ENCODE peak calls at places on chromosome 7, in six cellular contexts. I is LHCN-M2, K is aorta, W is AG08395, L is immature natural killer cell, S is endothelial cell of umbilical vein. D is an unnamed sample.

GRCh38 chr7:30912986-30913671 is 1.5 kb downstream of the AQP1 start:
- DNase-seq in K (peak), W (no peak), L (no peak), I (no peak), S (no peak), D (no peak)

GRCh38 chr7:1041471-1042160 is 2.7 kb upstream of the GPR146 start:
- DNase-seq in K (no peak), S (no peak), W (no peak), L (no peak), I (no peak), D (no peak)

GRCh38 chr7:151665363-151665762 is 145.7 kb upstream of the RHEB start:
- DNase-seq in S (peak), I (peak), K (peak), L (no peak), W (peak), D (peak)

GRCh38 chr7:100446040-100446439 is 9.7 kb upstream of the PPP1R35 start:
- DNase-seq in K (peak), I (peak), W (peak), S (no peak), L (no peak), D (peak)

GRCh38 chr7:152522551-152522950 is 86.7 kb upstream of the KMT2C start:
- DNase-seq in I (peak), K (no peak), W (peak), S (peak), L (no peak), D (no peak)

GRCh38 chr7:128031901-128032604 is 816 bp upstream of the LRRC4 start:
- DNase-seq in S (peak), K (no peak), I (peak), W (peak), L (peak), D (peak)

GRCh38 chr7:71682841-71683341 is 550.9 kb downstream of the GALNT17 start:
- DNase-seq in L (no peak), I (no peak), S (no peak), W (peak), K (no peak), D (no peak)

GRCh38 chr7:110539216-110539615 is 551.7 kb upstream of the LRRN3 start:
- DNase-seq in I (no peak), W (no peak), K (no peak), L (no peak), S (no peak), D (no peak)

GRCh38 chr7:44885394-44886317 is at the start of gene PURB:
- DNase-seq in S (peak), L (peak), I (peak), K (peak), W (peak), D (peak)

GRCh38 chr7:85102813-85103350 is 84.0 kb downstream of the SEMA3D start:
- DNase-seq in K (no peak), L (no peak), S (peak), I (peak), W (no peak), D (peak)

GRCh38 chr7:148919859-148920258 is 35.8 kb upstream of the EZH2 start:
- DNase-seq in I (no peak), K (no peak), L (no peak), W (no peak), S (no peak), D (no peak)

GRCh38 chr7:63789378-63790176 is 209.1 kb upstream of the ZNF722 start:
- DNase-seq in K (no peak), W (no peak), S (no peak), I (no peak), L (peak), D (no peak)

GRCh38 chr7:97064972-97065587 is 40.4 kb upstream of the DLX5 start:
- DNase-seq in W (peak), L (peak), S (peak), K (no peak), I (peak), D (peak)

GRCh38 chr7:119918185-119918584 is 354.8 kb upstream of the KCND2 start:
- DNase-seq in S (no peak), K (no peak), L (no peak), I (no peak), W (no peak), D (no peak)

GRCh38 chr7:149254181-149254858 is 7.7 kb upstream of the ZNF783 start:
- DNase-seq in W (no peak), K (no peak), I (no peak), L (no peak), S (no peak), D (no peak)

GRCh38 chr7:91993976-91994375 is 53.3 kb downstream of the AKAP9 start:
- DNase-seq in L (no peak), I (no peak), S (no peak), K (no peak), W (no peak), D (no peak)

GRCh38 chr7:113099284-113099919 is 12.8 kb upstream of the GPR85 start:
- DNase-seq in L (no peak), I (peak), W (no peak), S (no peak), K (no peak), D (no peak)

D was measured in HCEC 1CT.